ENCODE peak calls at places on chromosome 7, in four cellular contexts. One of them, this sample, is unnamed.
A peak's percentile ranks its signal among the peaks of the same experiment; 100 is the strongest.

GRCh38 chr7:24778543-24779282 is 21.4 kb upstream of the GSDME start:
- DNase-seq in H9: no peak
- DNase-seq in Calu3: no peak
- DNase-seq in endothelial cell: no peak
- DNase-seq in this sample: no peak

GRCh38 chr7:73844848-73845460 is 2.6 kb upstream of the METTL27 start:
- DNase-seq in H9: no peak
- DNase-seq in Calu3: no peak
- DNase-seq in endothelial cell: no peak
- DNase-seq in this sample: no peak

GRCh38 chr7:110095372-110096052 is 995.4 kb upstream of the LRRN3 start:
- DNase-seq in H9: no peak
- DNase-seq in Calu3: no peak
- DNase-seq in endothelial cell: no peak
- DNase-seq in this sample: no peak

GRCh38 chr7:68925241-68925640 is 673.0 kb upstream of the AUTS2 start:
- DNase-seq in H9: no peak
- DNase-seq in Calu3: no peak
- DNase-seq in endothelial cell: no peak
- DNase-seq in this sample: no peak

GRCh38 chr7:100429637-100430449 is at the start of gene MEPCE:
- DNase-seq in H9: peak; percentile 94
- DNase-seq in Calu3: peak; percentile 91
- DNase-seq in endothelial cell: peak; percentile 98
- DNase-seq in this sample: peak; percentile 98

GRCh38 chr7:140562921-140563600 is 77.6 kb downstream of the DENND2A start:
- DNase-seq in H9: no peak
- DNase-seq in Calu3: no peak
- DNase-seq in endothelial cell: no peak
- DNase-seq in this sample: no peak

GRCh38 chr7:34762769-34763168 is 104.8 kb downstream of the NPSR1 start:
- DNase-seq in H9: no peak
- DNase-seq in Calu3: no peak
- DNase-seq in endothelial cell: no peak
- DNase-seq in this sample: no peak

GRCh38 chr7:100466830-100467605 is 3.0 kb upstream of the SPACDR start:
- DNase-seq in H9: peak; percentile 24
- DNase-seq in Calu3: no peak
- DNase-seq in endothelial cell: no peak
- DNase-seq in this sample: no peak

GRCh38 chr7:148483941-148484340 is 106.6 kb upstream of the C7orf33 start:
- DNase-seq in H9: no peak
- DNase-seq in Calu3: no peak
- DNase-seq in endothelial cell: no peak
- DNase-seq in this sample: no peak

GRCh38 chr7:148486937-148487336 is 103.6 kb upstream of the C7orf33 start:
- DNase-seq in H9: no peak
- DNase-seq in Calu3: no peak
- DNase-seq in endothelial cell: no peak
- DNase-seq in this sample: no peak

GRCh38 chr7:148484486-148484885 is 106.1 kb upstream of the C7orf33 start:
- DNase-seq in H9: no peak
- DNase-seq in Calu3: no peak
- DNase-seq in endothelial cell: no peak
- DNase-seq in this sample: no peak

GRCh38 chr7:148483515-148483914 is 107.1 kb upstream of the C7orf33 start:
- DNase-seq in H9: no peak
- DNase-seq in Calu3: no peak
- DNase-seq in endothelial cell: no peak
- DNase-seq in this sample: no peak

GRCh38 chr7:148485618-148486017 is 104.9 kb upstream of the C7orf33 start:
- DNase-seq in H9: no peak
- DNase-seq in Calu3: no peak
- DNase-seq in endothelial cell: no peak
- DNase-seq in this sample: no peak
- TF ChIP-seq CTCF in H9: no peak
- TF ChIP-seq CTCF in Calu3: no peak
- TF ChIP-seq CTCF in endothelial cell: no peak
- TF ChIP-seq CTCF in this sample: no peak

GRCh38 chr7:42380411-42380810 is 143.4 kb upstream of the GLI3 start:
- DNase-seq in H9: no peak
- DNase-seq in Calu3: no peak
- DNase-seq in endothelial cell: no peak
- DNase-seq in this sample: no peak

GRCh38 chr7:42389697-42390096 is 152.7 kb upstream of the GLI3 start:
- DNase-seq in H9: no peak
- DNase-seq in Calu3: no peak
- DNase-seq in endothelial cell: no peak
- DNase-seq in this sample: no peak

DNA sequence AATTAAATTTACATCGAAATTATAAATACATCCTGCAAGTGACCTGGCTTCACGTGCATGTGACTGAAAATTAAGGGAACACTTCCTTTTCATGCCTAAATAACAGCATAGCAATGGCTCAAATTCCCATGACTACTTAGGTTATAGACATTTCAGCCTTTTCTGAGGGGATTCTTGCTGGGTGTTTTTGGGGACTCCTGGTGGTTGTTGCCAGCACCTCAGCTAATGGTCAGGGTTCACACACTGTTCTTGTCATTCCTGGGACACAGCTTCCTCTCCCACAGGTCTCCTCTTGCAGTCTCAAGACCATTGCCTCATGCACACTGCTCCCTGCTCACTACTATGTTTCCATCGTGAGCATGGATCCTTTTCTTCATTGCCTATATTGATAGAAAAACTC is 148.9 kb upstream of the GLI3 start:
- DNase-seq in H9: no peak
- DNase-seq in Calu3: no peak
- DNase-seq in endothelial cell: no peak
- DNase-seq in this sample: no peak
- TF ChIP-seq CTCF in H9: peak; percentile 59
- TF ChIP-seq CTCF in Calu3: no peak
- TF ChIP-seq CTCF in endothelial cell: no peak
- TF ChIP-seq CTCF in this sample: no peak

GRCh38 chr7:28536259-28536658 is 123.9 kb downstream of the CREB5 start:
- DNase-seq in H9: peak; percentile 83
- DNase-seq in Calu3: peak; percentile 41
- DNase-seq in endothelial cell: peak; percentile 9
- DNase-seq in this sample: peak; percentile 30
- TF ChIP-seq CTCF in H9: peak; percentile 74
- TF ChIP-seq CTCF in Calu3: peak; percentile 38
- TF ChIP-seq CTCF in endothelial cell: no peak
- TF ChIP-seq CTCF in this sample: peak; percentile 37

GRCh38 chr7:116236020-116236630 is 25.8 kb downstream of the TES start:
- DNase-seq in H9: no peak
- DNase-seq in Calu3: peak; percentile 37
- DNase-seq in endothelial cell: peak; percentile 33
- DNase-seq in this sample: peak; percentile 22
- TF ChIP-seq CTCF in H9: peak; percentile 76
- TF ChIP-seq CTCF in Calu3: peak; percentile 48
- TF ChIP-seq CTCF in endothelial cell: peak; percentile 66
- TF ChIP-seq CTCF in this sample: peak; percentile 46

GRCh38 chr7:20651960-20652544 is 36.6 kb downstream of the ABCB5 start:
- DNase-seq in H9: no peak
- DNase-seq in Calu3: peak; percentile 23
- DNase-seq in endothelial cell: no peak
- DNase-seq in this sample: no peak
- TF ChIP-seq CTCF in H9: peak; percentile 64
- TF ChIP-seq CTCF in Calu3: peak; percentile 60
- TF ChIP-seq CTCF in endothelial cell: peak; percentile 40
- TF ChIP-seq CTCF in this sample: peak; percentile 46

GRCh38 chr7:106776618-106777347 is 88.3 kb upstream of the PIK3CG start:
- DNase-seq in H9: no peak
- DNase-seq in Calu3: no peak
- DNase-seq in endothelial cell: no peak
- DNase-seq in this sample: no peak

GRCh38 chr7:106774768-106775551 is 90.1 kb upstream of the PIK3CG start:
- DNase-seq in H9: peak; percentile 38
- DNase-seq in Calu3: peak; percentile 85
- DNase-seq in endothelial cell: no peak
- DNase-seq in this sample: no peak

GRCh38 chr7:106774213-106774767 is 90.8 kb upstream of the PIK3CG start:
- DNase-seq in H9: no peak
- DNase-seq in Calu3: no peak
- DNase-seq in endothelial cell: no peak
- DNase-seq in this sample: no peak

GRCh38 chr7:106775975-106776607 is 89.0 kb upstream of the PIK3CG start:
- DNase-seq in H9: no peak
- DNase-seq in Calu3: no peak
- DNase-seq in endothelial cell: no peak
- DNase-seq in this sample: no peak

GRCh38 chr7:106775552-106775936 is 89.5 kb upstream of the PIK3CG start:
- DNase-seq in H9: no peak
- DNase-seq in Calu3: peak; percentile 47
- DNase-seq in endothelial cell: no peak
- DNase-seq in this sample: no peak
- TF ChIP-seq CTCF in H9: no peak
- TF ChIP-seq CTCF in Calu3: no peak
- TF ChIP-seq CTCF in endothelial cell: no peak
- TF ChIP-seq CTCF in this sample: no peak

GRCh38 chr7:43937444-43937843 is 11.2 kb downstream of the UBE2D4 start:
- DNase-seq in H9: no peak
- DNase-seq in Calu3: no peak
- DNase-seq in endothelial cell: no peak
- DNase-seq in this sample: no peak

GRCh38 chr7:43938892-43939482 is 12.8 kb downstream of the UBE2D4 start:
- DNase-seq in H9: no peak
- DNase-seq in Calu3: no peak
- DNase-seq in endothelial cell: no peak
- DNase-seq in this sample: no peak

GRCh38 chr7:43943702-43944187 is 17.5 kb downstream of the UBE2D4 start:
- DNase-seq in H9: no peak
- DNase-seq in Calu3: no peak
- DNase-seq in endothelial cell: no peak
- DNase-seq in this sample: no peak

GRCh38 chr7:43944286-43944685 is 18.1 kb downstream of the UBE2D4 start:
- DNase-seq in H9: no peak
- DNase-seq in Calu3: no peak
- DNase-seq in endothelial cell: no peak
- DNase-seq in this sample: no peak

GRCh38 chr7:43942997-43943701 is 16.9 kb downstream of the UBE2D4 start:
- DNase-seq in H9: no peak
- DNase-seq in Calu3: peak; percentile 44
- DNase-seq in endothelial cell: no peak
- DNase-seq in this sample: no peak
- TF ChIP-seq CTCF in H9: peak; percentile 49
- TF ChIP-seq CTCF in Calu3: peak; percentile 37
- TF ChIP-seq CTCF in endothelial cell: no peak
- TF ChIP-seq CTCF in this sample: no peak

This sample was measured in nephron progenitor cell.